ENCODE peak calls at places on chromosome 1, in seven cellular contexts. T is omental fat pad, L is ovary, C is H1, E is fibroblast of lung, M is AG04450, V is GM12865. Z is an unnamed sample.
A peak's percentile ranks its signal among the peaks of the same experiment; 100 is the strongest.

GRCh38 chr1:243849089-243850012 is 692 bp downstream of the AKT3 start:
- DNase-seq in E (peak; percentile 75), T (no peak), L (peak; percentile 78), C (no peak), M (no peak), V (peak; percentile 44), Z (no peak)

GRCh38 chr1:208238710-208239517 is 5.3 kb downstream of the PLXNA2 start:
- DNase-seq in L (no peak), E (peak; percentile 44), C (no peak), M (no peak), V (peak; percentile 26), T (no peak), Z (no peak)

GRCh38 chr1:205569411-205570172 is 62.2 kb downstream of the ELK4 start:
- DNase-seq in T (no peak), M (no peak), E (no peak), C (no peak), V (no peak), L (no peak), Z (no peak)

GRCh38 chr1:9203623-9204022 is 31.0 kb upstream of the H6PD start:
- DNase-seq in L (no peak), M (no peak), V (no peak), T (no peak), C (no peak), E (no peak), Z (no peak)

GRCh38 chr1:219352961-219353651 is 179.4 kb downstream of the LYPLAL1 start:
- DNase-seq in C (no peak), T (no peak), E (no peak), L (no peak), M (no peak), V (no peak), Z (no peak)

GRCh38 chr1:47578026-47578861 is 140.4 kb downstream of the FOXD2 start:
- DNase-seq in L (no peak), T (no peak), E (no peak), M (no peak), V (no peak), C (no peak), Z (no peak)

GRCh38 chr1:180603850-180604226 is 28.0 kb upstream of the XPR1 start:
- DNase-seq in M (no peak), C (no peak), L (no peak), E (no peak), V (no peak), T (no peak), Z (no peak)

GRCh38 chr1:149903836-149904491 is 4.6 kb downstream of the BOLA1 start:
- DNase-seq in E (no peak), T (no peak), M (no peak), V (no peak), L (no peak), C (no peak), Z (no peak)

GRCh38 chr1:234842726-234843641 is 233.0 kb upstream of the IRF2BP2 start:
- DNase-seq in L (no peak), T (no peak), C (no peak), M (no peak), V (peak; percentile 94), E (peak; percentile 45), Z (no peak)

GRCh38 chr1:37338658-37339057 is 135.7 kb upstream of the ZC3H12A start:
- DNase-seq in C (no peak), E (no peak), V (no peak), L (no peak), M (no peak), T (no peak), Z (no peak)

GRCh38 chr1:218347316-218347712 is 2.2 kb downstream of the TGFB2 start:
- DNase-seq in E (peak; percentile 71), C (no peak), T (no peak), M (no peak), L (peak; percentile 59), V (no peak), Z (no peak)

GRCh38 chr1:9689011-9689706 is 37.6 kb downstream of the PIK3CD start:
- DNase-seq in E (peak; percentile 55), L (peak; percentile 90), M (no peak), V (peak; percentile 88), C (no peak), T (peak; percentile 70), Z (peak; percentile 25)

GRCh38 chr1:55050283-55050682 is 10.9 kb downstream of the PCSK9 start:
- DNase-seq in E (peak; percentile 68), L (no peak), C (no peak), M (no peak), T (no peak), V (no peak), Z (no peak)

GRCh38 chr1:121558514-121558913 is 373.7 kb downstream of the SRGAP2C start:
- DNase-seq in M (peak; percentile 63), E (peak; percentile 90), L (no peak), V (no peak), C (no peak), T (no peak), Z (no peak)

GRCh38 chr1:8671313-8671917 is 146.0 kb downstream of the RERE start:
- DNase-seq in E (peak; percentile 62), V (peak; percentile 61), C (no peak), T (no peak), L (no peak), M (peak; percentile 56), Z (no peak)

GRCh38 chr1:101187287-101187686 is 49.5 kb upstream of the S1PR1 start:
- DNase-seq in E (no peak), V (no peak), M (no peak), T (no peak), C (no peak), L (no peak), Z (no peak)

GRCh38 chr1:203507227-203507626 is 13.3 kb downstream of the OPTC start:
- DNase-seq in T (no peak), E (no peak), M (no peak), L (peak; percentile 55), C (no peak), V (no peak), Z (no peak)

GRCh38 chr1:184941735-184942134 is 32.6 kb downstream of the NIBAN1 start:
- DNase-seq in C (no peak), L (no peak), E (no peak), T (no peak), V (peak; percentile 80), M (no peak), Z (no peak)

GRCh38 chr1:91736999-91737615 is 148.8 kb downstream of the TGFBR3 start:
- DNase-seq in T (no peak), M (no peak), C (peak; percentile 29), V (no peak), L (no peak), E (peak; percentile 92), Z (no peak)

GRCh38 chr1:201302168-201302896 is 19.0 kb downstream of the PKP1 start:
- DNase-seq in T (no peak), L (no peak), C (no peak), E (peak; percentile 40), V (no peak), M (no peak), Z (no peak)

GRCh38 chr1:231021540-231022031 is 18.5 kb downstream of the FAM89A start:
- DNase-seq in E (no peak), V (no peak), C (no peak), T (no peak), M (no peak), L (no peak), Z (no peak)

GRCh38 chr1:231019711-231020110 is 20.3 kb downstream of the FAM89A start:
- DNase-seq in V (no peak), M (no peak), T (no peak), C (no peak), E (no peak), L (no peak), Z (no peak)

GRCh38 chr1:231020816-231021215 is 19.2 kb downstream of the FAM89A start:
- DNase-seq in L (no peak), M (no peak), V (no peak), C (no peak), E (no peak), T (no peak), Z (no peak)

GRCh38 chr1:231023150-231023549 is 16.9 kb downstream of the FAM89A start:
- DNase-seq in L (no peak), V (no peak), M (no peak), C (no peak), T (no peak), E (no peak), Z (no peak)

DNA sequence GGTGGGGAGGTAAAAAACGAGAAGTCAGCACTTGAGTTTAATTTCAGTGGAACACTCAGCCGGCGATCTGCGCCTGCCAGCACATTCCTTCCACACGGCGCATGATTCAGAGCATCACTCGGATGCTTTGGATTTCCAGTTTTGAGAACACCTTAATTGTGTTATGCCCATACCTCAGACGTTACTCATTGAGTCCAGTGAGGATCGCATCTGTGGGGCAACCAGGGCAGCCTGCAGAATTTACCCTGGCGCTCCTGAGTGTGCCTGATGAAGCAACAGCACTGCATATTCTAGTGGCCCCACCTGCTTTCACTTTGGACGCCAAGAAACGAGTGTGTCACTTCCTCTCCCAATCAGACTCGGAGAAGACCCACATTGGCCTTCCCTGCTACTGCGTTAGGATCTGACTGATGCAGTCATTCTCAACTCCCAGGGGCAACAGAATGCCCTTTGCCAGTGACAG is 19.9 kb downstream of the FAM89A start:
- DNase-seq in M (no peak), L (no peak), E (no peak), V (no peak), T (no peak), C (no peak), Z (no peak)
- TF ChIP-seq CTCF in M (no peak), L (no peak), E (no peak), V (no peak), T (no peak), C (no peak), Z (no peak)

GRCh38 chr1:211630236-211631081 is 45.0 kb downstream of the NEK2 start:
- DNase-seq in V (no peak), C (no peak), M (no peak), T (no peak), L (peak; percentile 38), E (no peak), Z (no peak)
- TF ChIP-seq CTCF in V (no peak), C (no peak), M (peak; percentile 9), T (no peak), L (no peak), E (no peak), Z (no peak)

DNA sequence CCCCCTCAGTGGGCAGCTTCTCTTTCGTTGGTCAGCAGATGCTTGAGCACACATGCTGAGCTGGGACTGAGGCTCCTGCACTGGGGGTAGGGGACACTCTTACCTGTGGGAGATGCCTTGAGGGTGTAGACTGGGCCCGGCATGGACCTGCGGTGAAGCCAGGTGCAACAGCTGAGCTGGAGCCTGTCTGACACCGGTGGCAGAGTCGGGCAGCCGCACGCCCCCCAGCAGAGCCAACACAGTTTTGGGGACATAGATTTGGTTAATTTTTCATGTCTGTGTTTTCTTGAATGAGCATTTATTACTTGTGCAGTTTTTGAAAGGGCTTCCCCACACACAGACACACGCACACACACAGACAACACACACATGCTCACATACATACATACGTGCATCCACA is 5.9 kb upstream of the HES5 start:
- DNase-seq in T (no peak), L (no peak), E (no peak), C (no peak), V (no peak), M (no peak), Z (no peak)
- TF ChIP-seq CTCF in T (no peak), L (no peak), E (no peak), C (no peak), V (no peak), M (no peak), Z (no peak)

DNA sequence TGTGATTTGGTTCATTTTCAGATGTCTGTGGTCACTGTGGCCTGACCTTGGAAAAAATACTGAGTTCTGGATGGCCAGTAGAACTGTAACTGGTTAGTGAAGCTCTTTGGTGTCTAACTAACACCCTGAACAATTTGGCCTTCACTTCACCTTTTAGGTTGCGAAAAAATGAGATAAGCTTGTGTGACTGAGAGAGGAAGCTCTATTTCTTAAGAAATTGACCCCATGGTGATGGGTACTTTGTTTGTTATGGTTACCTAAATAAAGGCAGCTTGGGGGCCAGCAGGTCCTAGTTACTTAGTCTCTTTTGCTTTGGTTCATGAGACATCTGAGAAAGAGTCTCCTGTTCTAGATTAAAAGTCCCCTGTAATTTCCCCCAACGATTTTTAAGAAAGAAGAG is 181.6 kb downstream of the ZNF326 start:
- DNase-seq in T (no peak), M (no peak), C (no peak), V (no peak), L (no peak), E (no peak), Z (no peak)
- TF ChIP-seq CTCF in T (no peak), M (no peak), C (no peak), V (no peak), L (no peak), E (no peak), Z (no peak)

Z was measured in D721Med.